ENCODE peak calls at places on chromosomes 12 and 14, in six cellular contexts. One of them, this sample, is unnamed. For H3K36me3, the result is how much of the 10 kb centered on the place peaks cover.

GRCh38 chr12:25994252-25994651 is 35.8 kb downstream of the RASSF8 start:
- DNase-seq in lung: no peak
- DNase-seq in transverse colon: no peak
- DNase-seq in heart left ventricle: no peak
- DNase-seq in bronchial epithelial cell: no peak
- DNase-seq in tibial nerve: no peak
- DNase-seq in this sample: no peak

GRCh38 chr14:39467889-39468524 is 35.8 kb upstream of the FBXO33 start:
- DNase-seq in lung: no peak
- DNase-seq in transverse colon: no peak
- DNase-seq in heart left ventricle: no peak
- DNase-seq in bronchial epithelial cell: peak
- DNase-seq in tibial nerve: no peak
- DNase-seq in this sample: no peak

GRCh38 chr12:107369679-107370078 is 276.3 kb upstream of the CRY1 start:
- DNase-seq in lung: no peak
- DNase-seq in transverse colon: no peak
- DNase-seq in heart left ventricle: no peak
- DNase-seq in bronchial epithelial cell: no peak
- DNase-seq in tibial nerve: no peak
- DNase-seq in this sample: no peak

GRCh38 chr14:61581340-61581739 is 114.0 kb upstream of the HIF1A start:
- DNase-seq in lung: no peak
- DNase-seq in transverse colon: no peak
- DNase-seq in heart left ventricle: no peak
- DNase-seq in bronchial epithelial cell: no peak
- DNase-seq in tibial nerve: no peak
- DNase-seq in this sample: no peak

GRCh38 chr12:67741234-67741633 is 92.7 kb downstream of the DYRK2 start:
- DNase-seq in lung: no peak
- DNase-seq in transverse colon: no peak
- DNase-seq in heart left ventricle: no peak
- DNase-seq in bronchial epithelial cell: no peak
- DNase-seq in tibial nerve: no peak
- DNase-seq in this sample: no peak

GRCh38 chr12:78797201-78797931 is 67.2 kb upstream of the SYT1 start:
- DNase-seq in lung: no peak
- DNase-seq in transverse colon: no peak
- DNase-seq in heart left ventricle: no peak
- DNase-seq in bronchial epithelial cell: peak
- DNase-seq in tibial nerve: no peak
- DNase-seq in this sample: no peak

GRCh38 chr12:21538259-21538658 is 12.2 kb downstream of the SPX start:
- DNase-seq in lung: no peak
- DNase-seq in transverse colon: no peak
- DNase-seq in heart left ventricle: no peak
- DNase-seq in bronchial epithelial cell: peak
- DNase-seq in tibial nerve: no peak
- DNase-seq in this sample: no peak

GRCh38 chr12:89192419-89192818 is 159.9 kb downstream of the DUSP6 start:
- DNase-seq in lung: no peak
- DNase-seq in transverse colon: no peak
- DNase-seq in heart left ventricle: no peak
- DNase-seq in bronchial epithelial cell: peak
- DNase-seq in tibial nerve: no peak
- DNase-seq in this sample: no peak

GRCh38 chr12:21336656-21337055 is 1.9 kb upstream of the SLCO1A2 start:
- DNase-seq in lung: no peak
- DNase-seq in transverse colon: no peak
- DNase-seq in heart left ventricle: no peak
- DNase-seq in bronchial epithelial cell: no peak
- DNase-seq in tibial nerve: no peak
- DNase-seq in this sample: no peak

GRCh38 chr12:110754101-110754793 is 11.6 kb upstream of the PPP1CC start:
- DNase-seq in lung: no peak
- DNase-seq in transverse colon: no peak
- DNase-seq in heart left ventricle: peak
- DNase-seq in bronchial epithelial cell: no peak
- DNase-seq in tibial nerve: no peak
- DNase-seq in this sample: no peak

GRCh38 chr12:50013361-50014147 is 11.7 kb downstream of the RACGAP1 start:
- DNase-seq in lung: no peak
- DNase-seq in transverse colon: no peak
- DNase-seq in heart left ventricle: no peak
- DNase-seq in bronchial epithelial cell: no peak
- DNase-seq in tibial nerve: no peak
- DNase-seq in this sample: no peak

GRCh38 chr14:106491851-106492250 is 965.5 kb downstream of the TMEM121 start:
- DNase-seq in lung: no peak
- DNase-seq in transverse colon: peak
- DNase-seq in heart left ventricle: no peak
- DNase-seq in bronchial epithelial cell: no peak
- DNase-seq in tibial nerve: no peak
- DNase-seq in this sample: peak

GRCh38 chr12:69475237-69475984 is 5.2 kb downstream of the FRS2 start:
- DNase-seq in lung: no peak
- DNase-seq in transverse colon: no peak
- DNase-seq in heart left ventricle: no peak
- DNase-seq in bronchial epithelial cell: no peak
- DNase-seq in tibial nerve: no peak
- DNase-seq in this sample: no peak

GRCh38 chr14:100391777-100392176 is 68.6 kb downstream of the SLC25A47 start:
- DNase-seq in lung: no peak
- DNase-seq in transverse colon: no peak
- DNase-seq in heart left ventricle: no peak
- DNase-seq in bronchial epithelial cell: no peak
- DNase-seq in tibial nerve: no peak
- DNase-seq in this sample: no peak

GRCh38 chr12:125183187-125184067 is 118.2 kb downstream of the AACS start:
- DNase-seq in lung: peak
- DNase-seq in transverse colon: peak
- DNase-seq in heart left ventricle: peak
- DNase-seq in bronchial epithelial cell: peak
- DNase-seq in tibial nerve: peak
- DNase-seq in this sample: peak

GRCh38 chr14:90924618-90925345 is 108.6 kb upstream of the TTC7B start:
- DNase-seq in lung: no peak
- DNase-seq in transverse colon: no peak
- DNase-seq in heart left ventricle: no peak
- DNase-seq in bronchial epithelial cell: peak
- DNase-seq in tibial nerve: no peak
- DNase-seq in this sample: no peak

GRCh38 chr12:109604902-109605536 is 31.4 kb downstream of the MVK start:
- DNase-seq in lung: no peak
- DNase-seq in transverse colon: no peak
- DNase-seq in heart left ventricle: no peak
- DNase-seq in bronchial epithelial cell: no peak
- DNase-seq in tibial nerve: no peak
- DNase-seq in this sample: no peak

GRCh38 chr12:108728820-108729611 is 2.3 kb downstream of the CORO1C start:
- DNase-seq in lung: no peak
- DNase-seq in transverse colon: no peak
- DNase-seq in heart left ventricle: no peak
- DNase-seq in bronchial epithelial cell: no peak
- DNase-seq in tibial nerve: no peak
- DNase-seq in this sample: no peak

GRCh38 chr12:25236190-25236589 is 14.5 kb downstream of the KRAS start:
- DNase-seq in lung: no peak
- DNase-seq in transverse colon: no peak
- DNase-seq in heart left ventricle: no peak
- DNase-seq in bronchial epithelial cell: no peak
- DNase-seq in tibial nerve: no peak
- DNase-seq in this sample: no peak

DNA sequence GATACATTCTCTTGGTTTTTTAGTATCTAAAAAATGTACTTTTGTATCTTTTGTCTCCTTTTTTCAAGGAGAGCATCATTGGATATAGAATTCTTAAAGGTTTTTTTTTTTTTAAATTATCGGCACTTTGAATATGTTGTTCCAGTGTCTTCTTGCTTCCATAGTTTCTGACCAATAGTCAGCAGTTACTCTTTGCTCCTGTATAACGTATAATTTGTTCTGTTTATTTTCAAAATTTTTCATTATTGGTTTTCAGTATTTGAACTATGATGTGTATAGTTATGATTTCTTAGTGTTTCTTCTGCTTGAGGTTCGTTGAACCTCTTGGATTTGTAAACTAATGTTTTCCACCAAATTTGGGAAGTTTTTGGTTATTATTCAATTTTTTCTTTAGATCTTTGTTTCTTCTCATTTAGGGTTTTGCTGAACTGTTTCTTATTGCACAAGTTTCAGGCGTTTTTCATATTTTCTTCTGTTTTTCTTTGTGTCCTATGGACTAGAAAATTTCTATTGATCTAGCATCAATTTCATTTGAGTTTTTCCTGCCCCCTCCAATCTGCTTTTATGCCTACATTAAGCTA is 93.9 kb downstream of the PLBD1 start:
- DNase-seq in lung: no peak
- DNase-seq in transverse colon: no peak
- DNase-seq in heart left ventricle: no peak
- DNase-seq in bronchial epithelial cell: peak
- DNase-seq in tibial nerve: no peak
- DNase-seq in this sample: no peak
- H3K36me3 ChIP-seq in lung: under half
- H3K36me3 ChIP-seq in transverse colon: under half
- H3K36me3 ChIP-seq in heart left ventricle: half or more
- H3K36me3 ChIP-seq in bronchial epithelial cell: under half
- H3K36me3 ChIP-seq in tibial nerve: under half
- H3K36me3 ChIP-seq in this sample: under half

DNA sequence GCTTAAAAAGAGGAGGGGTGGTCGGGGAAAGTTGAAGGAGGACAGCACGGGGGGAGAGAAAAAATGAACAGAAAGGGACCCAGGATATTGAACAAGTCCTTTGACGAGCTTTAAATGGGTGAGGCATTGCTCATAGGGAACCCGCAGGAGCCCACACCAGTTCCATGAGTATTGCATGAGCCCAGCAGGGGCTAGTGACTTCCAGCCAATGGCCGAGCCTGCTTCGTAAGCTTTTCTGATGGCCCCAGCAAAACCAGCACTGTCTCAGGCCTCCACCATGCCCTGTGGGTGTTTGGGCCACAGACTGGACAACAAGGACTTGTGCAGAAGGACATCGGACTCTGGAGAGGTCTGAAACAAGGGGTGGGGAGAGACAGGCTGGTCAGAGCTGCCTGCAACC is 109.5 kb downstream of the ZFP36L1 start:
- DNase-seq in lung: no peak
- DNase-seq in transverse colon: no peak
- DNase-seq in heart left ventricle: no peak
- DNase-seq in bronchial epithelial cell: no peak
- DNase-seq in tibial nerve: no peak
- DNase-seq in this sample: no peak
- H3K36me3 ChIP-seq in lung: under half
- H3K36me3 ChIP-seq in transverse colon: under half
- H3K36me3 ChIP-seq in heart left ventricle: under half
- H3K36me3 ChIP-seq in bronchial epithelial cell: under half
- H3K36me3 ChIP-seq in tibial nerve: under half
- H3K36me3 ChIP-seq in this sample: under half

GRCh38 chr12:57722716-57723629 is 15.6 kb downstream of the AGAP2 start:
- DNase-seq in lung: no peak
- DNase-seq in transverse colon: no peak
- DNase-seq in heart left ventricle: no peak
- DNase-seq in bronchial epithelial cell: no peak
- DNase-seq in tibial nerve: no peak
- DNase-seq in this sample: no peak
- H3K36me3 ChIP-seq in lung: under half
- H3K36me3 ChIP-seq in transverse colon: under half
- H3K36me3 ChIP-seq in heart left ventricle: under half
- H3K36me3 ChIP-seq in bronchial epithelial cell: under half
- H3K36me3 ChIP-seq in tibial nerve: under half
- H3K36me3 ChIP-seq in this sample: under half

DNA sequence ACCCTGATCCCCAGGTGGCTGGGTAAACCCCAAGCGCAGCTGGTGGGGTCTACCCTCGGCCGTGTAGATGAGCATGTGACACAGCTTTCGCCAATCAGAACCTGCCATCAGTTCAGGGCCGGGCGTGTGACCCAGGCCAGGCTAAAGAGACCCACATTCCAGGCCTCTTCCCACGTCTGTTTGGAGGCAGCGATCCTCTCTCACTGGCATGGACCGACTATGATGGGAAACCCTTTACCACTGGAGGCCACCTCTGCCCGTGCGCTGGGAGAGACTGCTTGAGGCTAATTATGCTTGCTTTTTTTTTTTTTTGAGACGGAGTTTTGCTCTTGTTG is 38.9 kb downstream of the TRAFD1 start:
- DNase-seq in lung: no peak
- DNase-seq in transverse colon: no peak
- DNase-seq in heart left ventricle: no peak
- DNase-seq in bronchial epithelial cell: no peak
- DNase-seq in tibial nerve: no peak
- DNase-seq in this sample: no peak
- H3K36me3 ChIP-seq in lung: under half
- H3K36me3 ChIP-seq in transverse colon: under half
- H3K36me3 ChIP-seq in heart left ventricle: half or more
- H3K36me3 ChIP-seq in bronchial epithelial cell: under half
- H3K36me3 ChIP-seq in tibial nerve: under half
- H3K36me3 ChIP-seq in this sample: under half

GRCh38 chr14:73211251-73211650 is 26.1 kb upstream of the PAPLN start:
- DNase-seq in lung: no peak
- DNase-seq in transverse colon: no peak
- DNase-seq in heart left ventricle: no peak
- DNase-seq in bronchial epithelial cell: no peak
- DNase-seq in tibial nerve: no peak
- DNase-seq in this sample: no peak
- H3K36me3 ChIP-seq in lung: under half
- H3K36me3 ChIP-seq in transverse colon: under half
- H3K36me3 ChIP-seq in heart left ventricle: half or more
- H3K36me3 ChIP-seq in bronchial epithelial cell: under half
- H3K36me3 ChIP-seq in tibial nerve: under half
- H3K36me3 ChIP-seq in this sample: under half

GRCh38 chr14:22770481-22771187 is 4.1 kb downstream of the OXA1L start:
- DNase-seq in lung: no peak
- DNase-seq in transverse colon: no peak
- DNase-seq in heart left ventricle: no peak
- DNase-seq in bronchial epithelial cell: no peak
- DNase-seq in tibial nerve: no peak
- DNase-seq in this sample: no peak

GRCh38 chr14:22773162-22774010 is 6.9 kb downstream of the OXA1L start:
- DNase-seq in lung: no peak
- DNase-seq in transverse colon: no peak
- DNase-seq in heart left ventricle: no peak
- DNase-seq in bronchial epithelial cell: no peak
- DNase-seq in tibial nerve: no peak
- DNase-seq in this sample: no peak

GRCh38 chr14:22769369-22769768 is 2.9 kb downstream of the OXA1L start:
- DNase-seq in lung: no peak
- DNase-seq in transverse colon: no peak
- DNase-seq in heart left ventricle: no peak
- DNase-seq in bronchial epithelial cell: no peak
- DNase-seq in tibial nerve: no peak
- DNase-seq in this sample: no peak

GRCh38 chr14:22774011-22774706 is 7.7 kb downstream of the OXA1L start:
- DNase-seq in lung: no peak
- DNase-seq in transverse colon: no peak
- DNase-seq in heart left ventricle: no peak
- DNase-seq in bronchial epithelial cell: no peak
- DNase-seq in tibial nerve: no peak
- DNase-seq in this sample: no peak

DNA sequence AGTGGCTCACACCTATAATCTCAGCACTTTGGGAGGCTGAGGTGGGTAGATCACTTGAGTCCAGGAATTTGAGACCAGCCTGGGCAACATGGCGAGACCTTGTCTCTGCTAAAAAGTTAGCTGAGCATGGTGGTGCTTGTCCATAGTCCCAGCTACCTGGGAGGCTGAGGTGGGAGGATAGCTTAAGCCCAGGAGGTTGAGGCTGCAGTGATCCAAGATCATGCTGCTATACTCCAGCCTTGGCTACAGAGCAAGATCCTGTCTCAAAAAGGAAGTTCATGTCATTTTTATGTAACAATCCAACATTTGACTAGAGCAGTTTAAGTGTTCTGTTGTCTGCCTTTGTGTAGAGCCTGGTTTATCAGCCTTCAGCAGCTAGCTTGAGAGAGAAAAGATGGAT is 6.2 kb downstream of the OXA1L start:
- DNase-seq in lung: no peak
- DNase-seq in transverse colon: no peak
- DNase-seq in heart left ventricle: no peak
- DNase-seq in bronchial epithelial cell: no peak
- DNase-seq in tibial nerve: no peak
- DNase-seq in this sample: no peak
- H3K36me3 ChIP-seq in lung: under half
- H3K36me3 ChIP-seq in transverse colon: under half
- H3K36me3 ChIP-seq in heart left ventricle: half or more
- H3K36me3 ChIP-seq in bronchial epithelial cell: under half
- H3K36me3 ChIP-seq in tibial nerve: under half
- H3K36me3 ChIP-seq in this sample: under half

This sample was measured in mucosa of descending colon.